ENCODE peak calls at places on chromosome 15, in five cellular contexts. G is IMR-90, U is esophagus muscularis mucosa, I is suprapubic skin, R is GM23338. V is an unnamed sample.

GRCh38 chr15:100330221-100330620 is 11.6 kb downstream of the ADAMTS17 start:
- DNase-seq in R (no peak), G (no peak), I (peak; percentile 46), U (no peak), V (no peak)

GRCh38 chr15:72033285-72033684 is 84.7 kb downstream of the MYO9A start:
- DNase-seq in G (no peak), R (no peak), U (no peak), I (no peak), V (no peak)

GRCh38 chr15:22845289-22845900 is 6.9 kb downstream of the NIPA2 start:
- DNase-seq in R (peak; percentile 73), I (no peak), U (no peak), G (peak; percentile 52), V (no peak)

GRCh38 chr15:34850121-34850520 is 54.8 kb upstream of the ACTC1 start:
- DNase-seq in I (no peak), U (no peak), G (no peak), R (no peak), V (no peak)

GRCh38 chr15:29425864-29426263 is 156.2 kb upstream of the NSMCE3 start:
- DNase-seq in G (no peak), R (no peak), I (no peak), U (no peak), V (no peak)

GRCh38 chr15:25481208-25481862 is 42.5 kb upstream of the UBE3A start:
- DNase-seq in R (peak; percentile 74), U (no peak), G (no peak), I (no peak), V (no peak)

GRCh38 chr15:96322401-96323249 is 7.9 kb upstream of the NR2F2 start:
- DNase-seq in I (no peak), G (no peak), R (peak; percentile 70), U (no peak), V (no peak)

GRCh38 chr15:63601026-63601726 is 4.0 kb downstream of the FBXL22 start:
- DNase-seq in U (peak; percentile 79), I (peak; percentile 74), R (peak; percentile 51), G (peak; percentile 44), V (no peak)

GRCh38 chr15:82093774-82094211 is 48.0 kb upstream of the MEX3B start:
- DNase-seq in U (no peak), I (no peak), R (no peak), G (peak; percentile 97), V (no peak)

GRCh38 chr15:60512937-60513336 is 34.0 kb upstream of the ICE2 start:
- DNase-seq in R (no peak), U (no peak), G (no peak), I (no peak), V (no peak)

GRCh38 chr15:61661791-61662190 is 398.5 kb downstream of the VPS13C start:
- DNase-seq in U (no peak), G (no peak), I (no peak), R (no peak), V (no peak)

GRCh38 chr15:56759450-56759845 is 26.1 kb upstream of the ZNF280D start:
- DNase-seq in R (no peak), G (peak; percentile 98), I (no peak), U (no peak), V (peak; percentile 25)

GRCh38 chr15:85582719-85583089 is 202.3 kb downstream of the AKAP13 start:
- DNase-seq in R (no peak), G (peak; percentile 46), U (no peak), I (peak; percentile 77), V (no peak)

GRCh38 chr15:81146454-81146853 is 12.4 kb downstream of the CFAP161 start:
- DNase-seq in U (no peak), R (no peak), I (no peak), G (no peak), V (no peak)

GRCh38 chr15:48330045-48330840 is 986 bp upstream of the DUT start:
- DNase-seq in U (no peak), I (no peak), G (peak; percentile 8), R (peak; percentile 36), V (peak; percentile 0)

GRCh38 chr15:42155546-42156265 is 730 bp downstream of the PLA2G4F start:
- DNase-seq in I (no peak), G (no peak), U (no peak), R (no peak), V (no peak)

GRCh38 chr15:101710806-101711205 is 13.5 kb downstream of the TARS3 start:
- DNase-seq in U (peak; percentile 62), R (peak; percentile 17), G (peak; percentile 52), I (no peak), V (peak; percentile 39)

GRCh38 chr15:29695486-29696167 is 126.6 kb downstream of the TJP1 start:
- DNase-seq in R (peak; percentile 48), I (no peak), U (no peak), G (no peak), V (no peak)

GRCh38 chr15:25181290-25182097 is 226.7 kb downstream of the SNRPN start:
- DNase-seq in I (peak; percentile 49), R (no peak), G (no peak), U (peak; percentile 60), V (no peak)

GRCh38 chr15:101773496-101774100 is 29.7 kb upstream of the OR4F6 start:
- DNase-seq in G (no peak), I (no peak), U (no peak), R (peak; percentile 71), V (no peak)

GRCh38 chr15:70742928-70743327 is 20.4 kb downstream of the UACA start:
- DNase-seq in I (no peak), R (no peak), U (no peak), G (no peak), V (no peak)

GRCh38 chr15:82081904-82082810 is 36.3 kb upstream of the MEX3B start:
- DNase-seq in U (no peak), I (no peak), R (peak; percentile 89), G (peak; percentile 93), V (no peak)

GRCh38 chr15:34621675-34622074 is 38.2 kb upstream of the GOLGA8B start:
- DNase-seq in G (peak; percentile 58), U (no peak), I (no peak), R (no peak), V (no peak)

GRCh38 chr15:40054746-40055575 is 16.0 kb upstream of the SRP14 start:
- DNase-seq in R (no peak), I (no peak), U (no peak), G (peak; percentile 82), V (no peak)

GRCh38 chr15:81165565-81165964 is 31.1 kb upstream of the IL16 start:
- DNase-seq in I (no peak), U (no peak), R (no peak), G (peak; percentile 39), V (no peak)

GRCh38 chr15:90343391-90343790 is 8.7 kb upstream of the ZNF774 start:
- DNase-seq in I (no peak), R (no peak), G (peak; percentile 72), U (no peak), V (no peak)

GRCh38 chr15:71252036-71252898 is 137.0 kb downstream of the THSD4 start:
- DNase-seq in I (no peak), U (no peak), G (peak; percentile 56), R (no peak), V (no peak)

DNA sequence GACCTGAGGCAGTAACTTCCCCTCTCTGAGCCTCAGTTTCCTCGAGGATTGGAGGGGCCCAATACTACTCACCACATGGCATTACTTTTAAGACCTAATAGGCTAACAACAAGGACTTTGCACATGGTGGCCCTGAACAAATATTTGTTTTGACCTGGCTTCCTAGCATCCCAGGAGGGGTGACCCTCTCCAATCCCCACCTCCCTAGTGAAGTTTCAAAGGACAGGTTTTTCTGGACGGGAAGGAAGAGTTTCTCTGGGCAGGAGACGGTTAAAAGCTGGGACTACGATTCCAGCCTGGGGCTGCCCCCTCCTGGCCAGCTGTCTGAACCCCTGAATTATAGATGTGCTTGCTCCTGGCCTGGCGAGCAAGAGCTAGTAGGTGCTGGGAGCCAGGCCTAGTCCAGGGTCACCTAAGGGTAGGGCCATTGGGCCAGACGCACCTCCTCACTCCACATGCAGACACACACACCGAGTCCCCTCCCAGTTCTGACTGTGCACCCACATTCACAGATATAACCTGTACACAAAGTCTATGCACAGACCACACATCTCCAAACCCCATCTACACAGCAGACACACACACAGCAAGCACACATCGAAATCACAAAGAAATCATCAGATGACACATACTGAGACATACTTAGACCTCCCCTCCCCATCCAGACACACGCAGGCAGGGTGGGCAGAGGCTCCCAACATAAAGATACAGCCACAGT is 2.7 kb upstream of the ISL2 start:
- DNase-seq in R (peak; percentile 75), G (no peak), I (no peak), U (no peak), V (no peak)
- TF ChIP-seq CTCF in R (peak; percentile 78), G (peak; percentile 31), I (no peak), U (no peak), V (peak; percentile 35)

DNA sequence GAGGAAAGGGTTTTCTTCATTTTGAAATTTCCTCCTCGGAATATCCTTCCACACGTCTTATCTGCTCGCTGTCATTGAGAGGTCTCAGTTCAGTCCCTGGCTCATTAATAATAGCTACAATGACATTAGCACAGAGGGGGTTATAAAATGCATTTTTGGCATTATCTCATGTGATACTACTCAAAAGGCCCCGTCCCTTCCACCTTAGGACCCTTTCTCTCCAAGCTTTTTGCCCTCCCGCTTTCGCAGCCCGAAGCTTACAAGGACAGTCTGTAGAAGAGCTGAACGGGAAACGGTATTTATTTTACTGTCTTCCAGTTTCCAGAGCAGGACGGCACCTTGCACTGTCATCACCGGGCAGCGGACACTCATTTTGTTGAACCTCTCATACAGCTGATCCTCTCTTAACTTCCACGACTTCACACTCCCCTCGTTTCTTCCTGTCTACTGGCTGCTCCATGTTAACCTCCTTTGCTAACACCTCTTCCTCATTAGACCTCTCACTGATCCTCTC is 5.6 kb upstream of the PLEKHO2 start:
- DNase-seq in U (no peak), R (peak; percentile 31), I (no peak), G (no peak), V (no peak)
- H3K4me3 ChIP-seq in U (peak overlapping the region; percentile 46), R (peak overlapping the region; percentile 22), I (peak overlapping the region; percentile 12), G (peak overlapping the region; percentile 6), V (peak overlapping the region; percentile 32)

DNA sequence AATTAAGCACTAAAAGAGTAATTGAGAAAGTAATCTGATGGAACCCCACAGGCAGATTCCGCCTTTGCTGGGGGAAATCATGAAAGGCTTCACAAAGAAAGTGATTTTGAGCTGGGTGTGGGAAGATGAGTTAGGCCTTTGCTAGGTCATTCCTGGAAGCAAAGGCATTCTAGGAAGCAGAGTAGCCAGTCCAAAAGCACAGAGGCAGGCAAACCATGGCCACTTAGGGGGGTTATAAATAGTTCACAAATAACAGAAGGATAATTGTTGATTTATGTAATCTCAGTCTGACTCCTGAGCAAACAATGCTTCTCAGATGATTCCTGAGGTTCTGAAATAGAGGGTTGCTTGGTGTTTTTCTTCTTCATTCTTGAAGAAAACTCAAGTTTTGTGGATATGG is 576.3 kb downstream of the NTRK3 start:
- DNase-seq in G (no peak), I (no peak), R (no peak), U (no peak), V (no peak)
- TF ChIP-seq CTCF in G (no peak), I (no peak), R (no peak), U (no peak), V (no peak)

GRCh38 chr15:67884009-67884408 is 44.2 kb upstream of the RNU6-1 start:
- DNase-seq in G (no peak), I (no peak), U (no peak), R (no peak), V (no peak)
- H3K4me3 ChIP-seq in G (no peak overlapping the region), I (peak overlapping the region; percentile 49), U (peak overlapping the region; percentile 70), R (peak overlapping the region; percentile 68), V (peak overlapping the region; percentile 53)